ENCODE peak calls at places on chromosomes 6 and 20, in eight cellular contexts. One of them, this sample, is unnamed.

GRCh38 chr6:16959789-16960188 is 142.1 kb upstream of the STMND1 start:
- DNase-seq in uterus: no peak
- DNase-seq in prostate gland: no peak
- DNase-seq in A549: no peak
- DNase-seq in body of pancreas: no peak
- DNase-seq in heart left ventricle: no peak
- DNase-seq in Peyer's patch: no peak
- DNase-seq in HepG2: no peak
- DNase-seq in this sample: no peak

GRCh38 chr6:28497893-28498292 is 17.7 kb downstream of the GPX6 start:
- DNase-seq in uterus: no peak
- DNase-seq in prostate gland: no peak
- DNase-seq in A549: no peak
- DNase-seq in body of pancreas: no peak
- DNase-seq in heart left ventricle: no peak
- DNase-seq in Peyer's patch: no peak
- DNase-seq in HepG2: no peak
- DNase-seq in this sample: no peak

GRCh38 chr6:106339334-106340029 is 13.9 kb upstream of the ATG5 start:
- DNase-seq in uterus: peak; percentile 28
- DNase-seq in prostate gland: peak; percentile 57
- DNase-seq in A549: peak; percentile 56
- DNase-seq in body of pancreas: peak; percentile 66
- DNase-seq in heart left ventricle: no peak
- DNase-seq in Peyer's patch: no peak
- DNase-seq in HepG2: peak; percentile 46
- DNase-seq in this sample: peak; percentile 47

GRCh38 chr6:67606905-67607828 is 1027.9 kb upstream of the ADGRB3 start:
- DNase-seq in uterus: no peak
- DNase-seq in prostate gland: no peak
- DNase-seq in A549: peak; percentile 1
- DNase-seq in body of pancreas: no peak
- DNase-seq in heart left ventricle: no peak
- DNase-seq in Peyer's patch: no peak
- DNase-seq in HepG2: no peak
- DNase-seq in this sample: no peak

GRCh38 chr20:61436674-61437279 is 184.7 kb downstream of the CDH4 start:
- DNase-seq in uterus: no peak
- DNase-seq in prostate gland: no peak
- DNase-seq in A549: peak; percentile 32
- DNase-seq in body of pancreas: no peak
- DNase-seq in heart left ventricle: no peak
- DNase-seq in Peyer's patch: no peak
- DNase-seq in HepG2: no peak
- DNase-seq in this sample: peak; percentile 89

GRCh38 chr20:13302647-13303425 is 81.8 kb downstream of the ISM1 start:
- DNase-seq in uterus: no peak
- DNase-seq in prostate gland: no peak
- DNase-seq in A549: peak; percentile 44
- DNase-seq in body of pancreas: no peak
- DNase-seq in heart left ventricle: no peak
- DNase-seq in Peyer's patch: no peak
- DNase-seq in HepG2: peak; percentile 49
- DNase-seq in this sample: peak; percentile 28

GRCh38 chr6:95431637-95432228 is 145.6 kb upstream of the MANEA start:
- DNase-seq in uterus: no peak
- DNase-seq in prostate gland: peak; percentile 35
- DNase-seq in A549: peak; percentile 38
- DNase-seq in body of pancreas: peak; percentile 38
- DNase-seq in heart left ventricle: no peak
- DNase-seq in Peyer's patch: no peak
- DNase-seq in HepG2: peak; percentile 9
- DNase-seq in this sample: no peak

GRCh38 chr6:30647039-30647801 is at the start of gene C6orf136:
- DNase-seq in uterus: peak; percentile 49
- DNase-seq in prostate gland: peak; percentile 90
- DNase-seq in A549: peak; percentile 93
- DNase-seq in body of pancreas: peak; percentile 96
- DNase-seq in heart left ventricle: peak; percentile 87
- DNase-seq in Peyer's patch: peak; percentile 93
- DNase-seq in HepG2: peak; percentile 91
- DNase-seq in this sample: peak; percentile 90

GRCh38 chr6:85865665-85866372 is 223.1 kb upstream of the SYNCRIP start:
- DNase-seq in uterus: no peak
- DNase-seq in prostate gland: peak; percentile 28
- DNase-seq in A549: peak; percentile 12
- DNase-seq in body of pancreas: peak; percentile 22
- DNase-seq in heart left ventricle: no peak
- DNase-seq in Peyer's patch: no peak
- DNase-seq in HepG2: peak; percentile 74
- DNase-seq in this sample: no peak

GRCh38 chr6:136761227-136761922 is 30.9 kb downstream of the MAP3K5 start:
- DNase-seq in uterus: no peak
- DNase-seq in prostate gland: peak; percentile 82
- DNase-seq in A549: no peak
- DNase-seq in body of pancreas: no peak
- DNase-seq in heart left ventricle: no peak
- DNase-seq in Peyer's patch: no peak
- DNase-seq in HepG2: no peak
- DNase-seq in this sample: no peak

GRCh38 chr20:47704746-47705496 is 80.4 kb downstream of the SULF2 start:
- DNase-seq in uterus: peak; percentile 86
- DNase-seq in prostate gland: no peak
- DNase-seq in A549: no peak
- DNase-seq in body of pancreas: no peak
- DNase-seq in heart left ventricle: peak; percentile 28
- DNase-seq in Peyer's patch: no peak
- DNase-seq in HepG2: no peak
- DNase-seq in this sample: no peak

GRCh38 chr6:32942555-32942954 is 1.7 kb upstream of the HLA-DMB start:
- DNase-seq in uterus: no peak
- DNase-seq in prostate gland: no peak
- DNase-seq in A549: no peak
- DNase-seq in body of pancreas: no peak
- DNase-seq in heart left ventricle: no peak
- DNase-seq in Peyer's patch: no peak
- DNase-seq in HepG2: no peak
- DNase-seq in this sample: no peak

GRCh38 chr6:125753218-125753936 is 3.9 kb downstream of the HEY2 start:
- DNase-seq in uterus: no peak
- DNase-seq in prostate gland: no peak
- DNase-seq in A549: peak; percentile 39
- DNase-seq in body of pancreas: peak; percentile 57
- DNase-seq in heart left ventricle: no peak
- DNase-seq in Peyer's patch: no peak
- DNase-seq in HepG2: peak; percentile 33
- DNase-seq in this sample: no peak

GRCh38 chr6:72721346-72721745 is 99.5 kb downstream of the KCNQ5 start:
- DNase-seq in uterus: no peak
- DNase-seq in prostate gland: no peak
- DNase-seq in A549: no peak
- DNase-seq in body of pancreas: no peak
- DNase-seq in heart left ventricle: no peak
- DNase-seq in Peyer's patch: no peak
- DNase-seq in HepG2: no peak
- DNase-seq in this sample: no peak

GRCh38 chr6:20192625-20193024 is 19.6 kb downstream of the MBOAT1 start:
- DNase-seq in uterus: no peak
- DNase-seq in prostate gland: no peak
- DNase-seq in A549: no peak
- DNase-seq in body of pancreas: peak; percentile 20
- DNase-seq in heart left ventricle: no peak
- DNase-seq in Peyer's patch: no peak
- DNase-seq in HepG2: no peak
- DNase-seq in this sample: no peak

GRCh38 chr20:46646659-46647380 is 4.4 kb downstream of the SLC13A3 start:
- DNase-seq in uterus: no peak
- DNase-seq in prostate gland: no peak
- DNase-seq in A549: no peak
- DNase-seq in body of pancreas: no peak
- DNase-seq in heart left ventricle: no peak
- DNase-seq in Peyer's patch: no peak
- DNase-seq in HepG2: no peak
- DNase-seq in this sample: no peak

DNA sequence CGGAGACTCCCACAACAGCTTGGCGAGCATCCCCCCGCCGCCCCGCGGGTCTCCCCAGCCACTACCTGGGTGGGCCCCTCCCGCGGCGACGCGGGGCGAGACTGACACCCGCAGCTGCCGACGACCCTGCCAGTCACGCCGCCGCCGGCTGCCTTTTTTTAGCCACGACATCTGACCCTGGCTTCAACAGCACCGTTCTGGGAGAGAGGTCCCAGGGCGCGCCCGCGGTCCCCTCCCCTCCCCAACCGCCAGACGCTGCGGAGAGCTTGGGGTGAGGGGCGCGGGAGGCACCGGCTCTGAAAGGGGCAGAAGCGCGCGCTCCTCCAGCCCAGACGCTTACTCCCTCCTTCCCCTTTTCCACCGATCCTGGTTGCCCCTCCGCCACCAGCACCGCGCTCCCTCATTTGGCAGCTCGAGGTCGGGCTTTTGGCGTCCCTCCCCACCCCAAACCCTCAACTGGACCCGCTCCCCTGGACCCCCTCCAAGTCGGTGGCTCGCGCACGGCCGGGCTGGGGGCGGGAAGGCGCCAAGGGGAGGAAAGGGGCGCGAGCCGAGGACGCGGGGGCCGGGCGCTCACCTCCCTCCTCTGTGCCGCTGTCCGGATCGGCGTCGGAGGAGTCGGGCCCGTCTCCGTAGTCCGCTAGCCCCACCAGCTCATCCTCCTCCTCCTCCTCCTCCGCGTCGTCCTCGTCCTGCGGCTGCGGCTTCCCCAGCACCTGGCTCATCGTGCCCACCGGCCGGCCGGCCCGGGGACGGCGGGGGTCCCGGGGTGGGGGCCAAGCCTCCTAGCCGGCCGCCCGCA is 603 bp downstream of the RRAGD start:
- DNase-seq in uterus: peak; percentile 22
- DNase-seq in prostate gland: no peak
- DNase-seq in A549: no peak
- DNase-seq in body of pancreas: peak; percentile 29
- DNase-seq in heart left ventricle: peak; percentile 72
- DNase-seq in Peyer's patch: peak; percentile 51
- DNase-seq in HepG2: no peak
- DNase-seq in this sample: no peak
- TF ChIP-seq POLR2A in uterus: no peak
- TF ChIP-seq POLR2A in prostate gland: no peak
- TF ChIP-seq POLR2A in A549: no peak
- TF ChIP-seq POLR2A in body of pancreas: no peak
- TF ChIP-seq POLR2A in heart left ventricle: no peak
- TF ChIP-seq POLR2A in Peyer's patch: no peak
- TF ChIP-seq POLR2A in HepG2: no peak
- TF ChIP-seq POLR2A in this sample: no peak

DNA sequence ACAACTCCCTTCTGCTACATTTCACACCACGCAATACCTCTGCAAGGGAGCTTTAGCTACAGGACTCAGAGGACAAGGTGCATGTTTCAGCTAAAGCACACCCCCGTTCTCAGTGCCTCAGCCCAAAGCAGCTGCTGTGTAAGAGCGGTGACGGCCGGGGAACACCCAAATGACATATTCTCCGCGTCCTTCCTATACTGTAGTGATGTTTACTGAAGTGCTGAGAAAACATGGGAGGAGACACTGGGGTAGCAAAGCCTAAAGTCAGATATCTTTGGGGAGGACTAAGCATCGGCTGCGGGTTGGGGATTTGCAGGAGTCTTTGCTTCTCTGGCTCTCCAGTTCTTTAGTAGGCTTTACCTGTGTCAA is 1.7 kb downstream of the SLC22A23 start:
- DNase-seq in uterus: no peak
- DNase-seq in prostate gland: peak; percentile 33
- DNase-seq in A549: no peak
- DNase-seq in body of pancreas: peak; percentile 33
- DNase-seq in heart left ventricle: no peak
- DNase-seq in Peyer's patch: peak; percentile 62
- DNase-seq in HepG2: peak; percentile 45
- DNase-seq in this sample: no peak
- TF ChIP-seq POLR2A in uterus: no peak
- TF ChIP-seq POLR2A in prostate gland: no peak
- TF ChIP-seq POLR2A in A549: no peak
- TF ChIP-seq POLR2A in body of pancreas: peak; percentile 32
- TF ChIP-seq POLR2A in heart left ventricle: no peak
- TF ChIP-seq POLR2A in Peyer's patch: peak; percentile 23
- TF ChIP-seq POLR2A in HepG2: no peak
- TF ChIP-seq POLR2A in this sample: no peak

DNA sequence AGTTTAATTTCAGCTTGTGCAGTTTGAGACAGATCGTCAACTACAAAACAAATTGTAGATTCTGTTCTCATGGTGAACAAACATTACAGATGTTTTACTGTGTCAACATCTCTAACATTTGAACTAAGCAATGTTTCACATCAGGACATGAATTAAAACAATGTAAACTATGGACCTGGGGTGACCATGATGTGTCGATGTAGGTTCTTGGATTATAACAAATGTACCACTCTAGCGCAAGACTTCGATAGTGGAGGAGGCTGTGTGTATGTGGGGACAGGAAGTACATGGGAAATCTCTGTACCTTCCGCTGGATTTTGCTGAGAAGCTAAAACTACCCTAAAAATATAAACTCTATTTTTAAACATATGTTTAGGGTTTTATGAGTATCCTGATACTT is 17.1 kb downstream of the HIVEP2 start:
- DNase-seq in uterus: no peak
- DNase-seq in prostate gland: no peak
- DNase-seq in A549: no peak
- DNase-seq in body of pancreas: no peak
- DNase-seq in heart left ventricle: no peak
- DNase-seq in Peyer's patch: no peak
- DNase-seq in HepG2: peak; percentile 64
- DNase-seq in this sample: no peak
- TF ChIP-seq POLR2A in uterus: no peak
- TF ChIP-seq POLR2A in prostate gland: no peak
- TF ChIP-seq POLR2A in A549: no peak
- TF ChIP-seq POLR2A in body of pancreas: no peak
- TF ChIP-seq POLR2A in heart left ventricle: no peak
- TF ChIP-seq POLR2A in Peyer's patch: no peak
- TF ChIP-seq POLR2A in HepG2: no peak
- TF ChIP-seq POLR2A in this sample: no peak

DNA sequence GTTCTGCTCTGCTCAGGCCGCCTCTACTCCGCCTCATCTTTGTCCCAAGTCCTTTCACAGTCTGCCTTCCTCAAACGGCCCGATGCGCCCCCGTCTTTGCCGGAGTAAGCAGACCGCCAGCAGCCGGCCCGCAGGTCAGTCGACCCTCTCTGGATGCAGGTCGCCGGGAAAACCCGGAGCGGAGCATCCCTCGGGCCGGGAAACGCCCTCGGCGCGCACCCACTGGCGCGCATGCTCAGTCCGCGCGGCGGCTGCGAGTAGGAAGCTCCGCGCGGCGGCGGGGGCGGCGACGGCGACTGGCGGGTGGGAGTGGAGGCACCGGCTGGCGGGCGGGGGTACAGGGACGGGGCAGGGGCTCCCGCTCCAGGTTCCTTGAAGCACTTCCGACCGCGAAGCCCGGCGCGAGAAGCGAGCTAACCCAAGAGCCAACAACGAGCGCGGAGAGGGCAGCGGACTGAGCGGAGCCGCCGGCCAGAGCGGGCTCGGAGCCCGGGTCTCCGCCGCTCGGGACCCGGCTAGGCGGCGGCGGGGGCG is at the start of gene LRRC1:
- DNase-seq in uterus: peak; percentile 86
- DNase-seq in prostate gland: peak; percentile 90
- DNase-seq in A549: peak; percentile 87
- DNase-seq in body of pancreas: peak; percentile 93
- DNase-seq in heart left ventricle: peak; percentile 96
- DNase-seq in Peyer's patch: peak; percentile 94
- DNase-seq in HepG2: peak; percentile 88
- DNase-seq in this sample: peak; percentile 91
- TF ChIP-seq POLR2A in uterus: peak; percentile 44
- TF ChIP-seq POLR2A in prostate gland: peak; percentile 73
- TF ChIP-seq POLR2A in A549: peak; percentile 63
- TF ChIP-seq POLR2A in body of pancreas: peak; percentile 88
- TF ChIP-seq POLR2A in heart left ventricle: peak; percentile 61
- TF ChIP-seq POLR2A in Peyer's patch: peak; percentile 83
- TF ChIP-seq POLR2A in HepG2: peak; percentile 83
- TF ChIP-seq POLR2A in this sample: peak; percentile 84